ENCODE peak calls at places on chromosomes 4 and X, in six cellular contexts. K is ovary, N is upper lobe of right lung, V is astrocyte of the spinal cord, J is pancreas, E is brain microvascular endothelial cell. T is an unnamed sample.

GRCh38 chr4:183823394-183823793 is 81.7 kb upstream of the STOX2 start:
- DNase-seq in N (no peak), K (no peak), J (no peak), V (peak; percentile 20), E (peak; percentile 49), T (no peak)

GRCh38 chrX:22365460-22365859 is 92.7 kb downstream of the CBLL2 start:
- DNase-seq in J (no peak), K (no peak), E (peak; percentile 80), V (peak; percentile 90), N (no peak), T (no peak)

GRCh38 chrX:116749943-116750342 is 287.2 kb upstream of the CT83 start:
- DNase-seq in N (no peak), K (no peak), V (no peak), E (no peak), J (no peak), T (no peak)

GRCh38 chr4:73864365-73864764 is 4.8 kb upstream of the CXCL1 start:
- DNase-seq in N (no peak), E (no peak), J (no peak), K (no peak), V (peak; percentile 19), T (no peak)

GRCh38 chrX:155577682-155578081 is 35.1 kb downstream of the TMLHE start:
- DNase-seq in N (no peak), E (no peak), V (no peak), K (no peak), J (no peak), T (no peak)

GRCh38 chrX:152912121-152912520 is 14.3 kb downstream of the ZNF185 start:
- DNase-seq in K (no peak), J (no peak), V (no peak), E (no peak), N (no peak), T (no peak)

GRCh38 chr4:147736458-147736857 is 4.6 kb downstream of the ARHGAP10 start:
- DNase-seq in J (no peak), V (peak; percentile 78), E (peak; percentile 72), N (no peak), K (no peak), T (no peak)

GRCh38 chrX:111180750-111181240 is 84.8 kb downstream of the PAK3 start:
- DNase-seq in J (no peak), E (no peak), K (no peak), V (no peak), N (no peak), T (no peak)

GRCh38 chr4:89657931-89658700 is 178.8 kb downstream of the SNCA start:
- DNase-seq in V (peak; percentile 57), N (no peak), J (no peak), K (no peak), E (peak; percentile 9), T (no peak)

GRCh38 chr4:75248770-75249467 is 265.3 kb downstream of the RCHY1 start:
- DNase-seq in K (no peak), E (peak; percentile 5), N (no peak), J (no peak), V (no peak), T (no peak)

GRCh38 chr4:165723051-165723805 is 149.8 kb upstream of the TLL1 start:
- DNase-seq in E (no peak), V (peak; percentile 57), K (no peak), N (no peak), J (no peak), T (no peak)

GRCh38 chrX:153457136-153457825 is 11.4 kb upstream of the TREX2 start:
- DNase-seq in K (peak; percentile 9), E (no peak), J (no peak), V (no peak), N (no peak), T (no peak)

GRCh38 chrX:127877358-127877757 is 174.8 kb downstream of the ACTRT1 start:
- DNase-seq in J (no peak), V (no peak), K (no peak), E (no peak), N (no peak), T (no peak)

GRCh38 chrX:109537324-109537665 is 651 bp downstream of the NXT2 start:
- DNase-seq in K (no peak), E (peak; percentile 47), N (peak; percentile 62), V (no peak), J (peak; percentile 71), T (no peak)

GRCh38 chr4:65416875-65417274 is 253.4 kb downstream of the EPHA5 start:
- DNase-seq in J (peak; percentile 95), E (no peak), K (no peak), N (no peak), V (peak; percentile 42), T (no peak)

GRCh38 chr4:25856756-25857155 is 6.0 kb downstream of the SEL1L3 start:
- DNase-seq in N (no peak), J (no peak), E (no peak), K (no peak), V (no peak), T (no peak)

GRCh38 chr4:113406723-113407016 is 354.9 kb downstream of the CAMK2D start:
- DNase-seq in K (no peak), J (no peak), E (no peak), N (no peak), V (no peak), T (no peak)

GRCh38 chr4:150244600-150244999 is 166.4 kb downstream of the DCLK2 start:
- DNase-seq in V (peak; percentile 89), K (no peak), E (peak; percentile 83), J (no peak), N (no peak), T (no peak)

GRCh38 chr4:65340382-65341109 is 329.7 kb downstream of the EPHA5 start:
- DNase-seq in J (no peak), N (no peak), E (peak; percentile 14), K (no peak), V (no peak), T (no peak)

GRCh38 chr4:124181045-124181444 is 531.5 kb downstream of the ANKRD50 start:
- DNase-seq in K (no peak), J (no peak), V (no peak), E (no peak), N (no peak), T (no peak)

GRCh38 chr4:165541773-165542459 is 163.1 kb downstream of the CPE start:
- DNase-seq in N (no peak), V (no peak), J (no peak), E (no peak), K (no peak), T (no peak)

GRCh38 chr4:3285558-3286334 is 7.1 kb upstream of the RGS12 start:
- DNase-seq in J (no peak), K (no peak), E (no peak), V (peak; percentile 51), N (peak; percentile 75), T (no peak)

GRCh38 chrX:39220952-39221351 is 419.7 kb downstream of the MID1IP1 start:
- DNase-seq in K (no peak), N (no peak), J (no peak), V (no peak), E (no peak), T (no peak)

GRCh38 chr4:15654556-15655222 is 468 bp downstream of the FBXL5 start:
- DNase-seq in V (peak; percentile 46), E (peak; percentile 18), J (peak; percentile 57), K (peak; percentile 67), N (peak; percentile 82), T (peak; percentile 40)

GRCh38 chrX:103356023-103356798 is at the start of gene TCEAL9:
- DNase-seq in K (peak; percentile 82), E (peak; percentile 65), V (peak; percentile 69), J (peak; percentile 65), N (peak; percentile 65), T (peak; percentile 19)

GRCh38 chr4:6032249-6033244 is 14.3 kb upstream of the C4orf50 start:
- DNase-seq in K (no peak), N (no peak), V (no peak), J (no peak), E (no peak), T (no peak)
- TF ChIP-seq CTCF in K (no peak), N (no peak), V (no peak), J (no peak), E (no peak), T (no peak)

DNA sequence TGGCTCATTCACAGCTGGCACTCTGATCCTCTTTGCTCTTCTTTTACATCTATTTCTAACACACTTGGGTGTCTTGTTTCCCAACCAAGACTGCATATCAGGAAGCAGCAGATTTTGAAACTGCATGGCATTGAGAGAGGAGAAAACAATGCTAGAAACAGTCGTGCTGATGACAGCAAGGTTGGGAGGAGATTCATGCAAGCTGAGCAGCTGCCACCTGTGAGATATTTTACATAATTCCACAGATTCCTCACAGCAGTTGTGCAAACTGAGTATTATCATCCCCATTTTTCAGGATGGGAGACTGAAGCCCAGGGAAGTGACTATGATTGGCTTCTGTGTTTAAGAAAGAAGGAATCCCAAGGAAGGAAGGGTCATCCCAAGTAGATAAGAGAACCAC is 105.0 kb downstream of the SLC2A9 start:
- DNase-seq in K (no peak), V (no peak), E (no peak), N (no peak), J (no peak), T (no peak)
- TF ChIP-seq CTCF in K (no peak), V (no peak), E (no peak), N (no peak), J (no peak), T (no peak)

GRCh38 chrX:131626681-131627296 is 82.9 kb downstream of the OR13H1 start:
- DNase-seq in V (peak; percentile 27), N (no peak), E (no peak), K (no peak), J (no peak), T (no peak)
- TF ChIP-seq CTCF in V (peak; percentile 42), N (no peak), E (no peak), K (no peak), J (no peak), T (peak; percentile 69)

GRCh38 chr4:180057198-180057821 is 2185.9 kb upstream of the TENM3 start:
- DNase-seq in J (no peak), V (peak; percentile 6), E (no peak), K (no peak), N (no peak), T (no peak)
- TF ChIP-seq CTCF in J (no peak), V (no peak), E (peak; percentile 22), K (no peak), N (no peak), T (peak; percentile 55)

DNA sequence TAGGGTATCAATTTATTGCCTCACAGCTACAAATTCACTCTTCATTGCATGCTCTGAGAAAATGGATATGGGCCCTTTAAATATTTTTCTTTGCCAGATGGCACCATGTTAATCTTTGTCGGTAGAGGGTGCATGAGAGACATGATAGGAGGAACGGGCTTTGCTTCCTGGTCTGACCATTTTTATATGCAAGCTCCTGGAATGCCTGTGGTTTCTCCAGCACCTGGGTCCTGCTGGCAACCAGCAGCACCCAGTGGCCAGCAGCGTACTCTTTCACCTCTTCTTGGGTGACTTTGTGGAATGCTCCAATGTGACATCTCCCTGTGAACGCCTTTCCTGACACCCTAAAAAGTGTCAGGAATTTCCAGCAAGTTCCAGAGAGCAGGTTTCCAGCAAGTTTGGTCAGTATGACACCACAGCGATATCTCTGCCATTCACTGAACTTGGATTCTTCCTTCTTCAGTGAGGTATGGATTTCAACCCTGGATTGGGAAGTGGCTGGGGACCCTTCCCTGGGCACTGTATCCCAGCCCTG is 140.3 kb upstream of the PGRMC2 start:
- DNase-seq in K (no peak), N (peak; percentile 70), J (peak; percentile 63), E (peak; percentile 55), V (peak; percentile 64), T (no peak)
- TF ChIP-seq CTCF in K (no peak), N (peak; percentile 48), J (peak; percentile 34), E (peak; percentile 55), V (peak; percentile 43), T (peak; percentile 49)